ENCODE peak calls at places on chromosomes 6 and 20, in five cellular contexts. E is right atrium auricular region, S is NAMALWA, Z is OCI-LY7, J is endothelial cell. L is an unnamed sample.

GRCh38 chr6:156875062-156875461 is 97.9 kb downstream of the ARID1B start:
- DNase-seq in Z (no peak), E (no peak), S (no peak), J (no peak), L (no peak)

GRCh38 chr6:56906752-56907151 is 48.2 kb upstream of the BEND6 start:
- DNase-seq in J (no peak), E (no peak), S (no peak), Z (no peak), L (no peak)

GRCh38 chr6:28657756-28658465 is 132.2 kb downstream of the GPX5 start:
- DNase-seq in S (peak), Z (peak), E (no peak), J (peak), L (no peak)

GRCh38 chr20:2814587-2815051 is at the start of gene C20orf141:
- DNase-seq in J (no peak), S (no peak), Z (no peak), E (no peak), L (no peak)

GRCh38 chr6:85362652-85363310 is 87.1 kb upstream of the NT5E start:
- DNase-seq in Z (no peak), J (no peak), E (no peak), S (no peak), L (no peak)

GRCh38 chr6:15439410-15440022 is 193.6 kb downstream of the JARID2 start:
- DNase-seq in J (no peak), Z (no peak), E (no peak), S (no peak), L (no peak)

GRCh38 chr6:3455490-3456394 is 1.1 kb downstream of the SLC22A23 start:
- DNase-seq in E (no peak), Z (no peak), J (peak), S (no peak), L (no peak)

GRCh38 chr20:63542031-63542559 is 4.9 kb upstream of the PTK6 start:
- DNase-seq in S (no peak), E (no peak), Z (no peak), J (no peak), L (no peak)

GRCh38 chr20:5919634-5920544 is 30.4 kb downstream of the TRMT6 start:
- DNase-seq in E (no peak), J (no peak), Z (no peak), S (no peak), L (no peak)

GRCh38 chr6:24719125-24719931 is at the start of gene C6orf62:
- DNase-seq in S (peak), J (peak), Z (peak), E (no peak), L (no peak)

GRCh38 chr6:137707590-137708360 is 159.3 kb upstream of the TNFAIP3 start:
- DNase-seq in S (peak), J (peak), Z (peak), E (peak), L (no peak)

GRCh38 chr6:147676468-147676867 is 168.0 kb downstream of the SAMD5 start:
- DNase-seq in S (no peak), Z (no peak), E (no peak), J (no peak), L (no peak)

GRCh38 chr6:14177413-14178082 is 60.0 kb downstream of the CD83 start:
- DNase-seq in J (no peak), E (no peak), Z (no peak), S (no peak), L (no peak)

GRCh38 chr6:327538-328183 is 35.4 kb downstream of the DUSP22 start:
- DNase-seq in Z (no peak), E (no peak), S (no peak), J (no peak), L (no peak)

GRCh38 chr6:85751374-85752055 is 108.8 kb upstream of the SYNCRIP start:
- DNase-seq in E (no peak), J (no peak), Z (no peak), S (no peak), L (no peak)

GRCh38 chr6:118263929-118264486 is 284.1 kb upstream of the PLN start:
- DNase-seq in J (peak), S (peak), E (no peak), Z (peak), L (no peak)

GRCh38 chr20:50381771-50382593 is 128.2 kb upstream of the PTPN1 start:
- DNase-seq in S (peak), Z (peak), E (no peak), J (no peak), L (no peak)

GRCh38 chr6:9628819-9629218 is 786.1 kb downstream of the TFAP2A start:
- DNase-seq in J (no peak), E (no peak), S (no peak), Z (no peak), L (no peak)

GRCh38 chr20:63315240-63315981 is 22.4 kb downstream of the COL20A1 start:
- DNase-seq in J (no peak), E (no peak), S (no peak), Z (no peak), L (no peak)

GRCh38 chr20:63288581-63289251 is 4.3 kb upstream of the COL20A1 start:
- DNase-seq in E (no peak), J (no peak), S (no peak), Z (no peak), L (no peak)

GRCh38 chr6:37483917-37484785 is 15.5 kb downstream of the CCDC167 start:
- DNase-seq in J (peak), S (peak), E (no peak), Z (peak), L (peak)

GRCh38 chr6:153947817-153948447 is 91.1 kb upstream of the OPRM1 start:
- DNase-seq in Z (peak), J (peak), E (no peak), S (peak), L (peak)

GRCh38 chr6:160974304-160974771 is 17.2 kb upstream of the MAP3K4 start:
- DNase-seq in Z (no peak), E (no peak), S (no peak), J (no peak), L (no peak)

GRCh38 chr6:154993026-154993425 is 2.1 kb upstream of the TIAM2 start:
- DNase-seq in S (no peak), J (no peak), E (no peak), Z (no peak), L (no peak)

GRCh38 chr6:13554929-13555333 is 19.5 kb upstream of the SIRT5 start:
- DNase-seq in Z (no peak), J (peak), E (no peak), S (no peak), L (peak)

GRCh38 chr6:135146160-135146920 is 34.8 kb upstream of the MYB start:
- DNase-seq in Z (no peak), S (no peak), J (no peak), E (no peak), L (no peak)

GRCh38 chr20:15060265-15061060 is 723.1 kb upstream of the FLRT3 start:
- DNase-seq in Z (no peak), E (no peak), S (no peak), J (no peak), L (no peak)

GRCh38 chr20:2705931-2706645 is 13.5 kb downstream of the EBF4 start:
- DNase-seq in S (no peak), E (no peak), J (no peak), Z (no peak), L (no peak)

GRCh38 chr6:41263267-41263666 is 23.2 kb downstream of the TREM1 start:
- DNase-seq in E (no peak), S (no peak), Z (no peak), J (no peak), L (no peak)

GRCh38 chr6:135036731-135037420 is 17.7 kb downstream of the HBS1L start:
- DNase-seq in E (no peak), S (no peak), Z (no peak), J (no peak), L (no peak)

GRCh38 chr20:10324198-10324836 is 105.7 kb downstream of the SNAP25 start:
- DNase-seq in J (no peak), E (no peak), S (no peak), Z (no peak), L (no peak)

GRCh38 chr6:19024737-19025136 is 637.6 kb downstream of the RNF144B start:
- DNase-seq in E (no peak), S (peak), J (peak), Z (peak), L (no peak)

GRCh38 chr20:24692429-24693190 is 223.2 kb downstream of the SYNDIG1 start:
- DNase-seq in S (no peak), J (no peak), Z (no peak), E (peak), L (peak)